ENCODE peak calls at places on chromosomes 4 and X, in four cellular contexts. One of them, this sample, is unnamed.

GRCh38 chr4:150280975-150281374 is 202.7 kb downstream of the DCLK2 start:
- DNase-seq in HCT116: no peak
- DNase-seq in midbrain: no peak
- DNase-seq in substantia nigra: no peak
- DNase-seq in this sample: no peak

GRCh38 chr4:184053476-184053875 is 148.4 kb downstream of the STOX2 start:
- DNase-seq in HCT116: no peak
- DNase-seq in midbrain: no peak
- DNase-seq in substantia nigra: no peak
- DNase-seq in this sample: no peak

GRCh38 chrX:100745205-100745604 is 13.3 kb upstream of the SYTL4 start:
- DNase-seq in HCT116: no peak
- DNase-seq in midbrain: no peak
- DNase-seq in substantia nigra: no peak
- DNase-seq in this sample: no peak

GRCh38 chrX:132184871-132185270 is 34.4 kb downstream of the RAP2C start:
- DNase-seq in HCT116: no peak
- DNase-seq in midbrain: no peak
- DNase-seq in substantia nigra: no peak
- DNase-seq in this sample: no peak

GRCh38 chr4:75251547-75251946 is 262.7 kb downstream of the RCHY1 start:
- DNase-seq in HCT116: no peak
- DNase-seq in midbrain: no peak
- DNase-seq in substantia nigra: no peak
- DNase-seq in this sample: no peak

GRCh38 chrX:46204721-46205422 is 340.3 kb downstream of the ZNF674 start:
- DNase-seq in HCT116: no peak
- DNase-seq in midbrain: no peak
- DNase-seq in substantia nigra: no peak
- DNase-seq in this sample: no peak

GRCh38 chr4:105619193-105619931 is 66.9 kb downstream of the ARHGEF38 start:
- DNase-seq in HCT116: no peak
- DNase-seq in midbrain: peak; percentile 28
- DNase-seq in substantia nigra: peak; percentile 4
- DNase-seq in this sample: peak; percentile 36

GRCh38 chr4:46933686-46934085 is 24.6 kb upstream of the COX7B2 start:
- DNase-seq in HCT116: no peak
- DNase-seq in midbrain: no peak
- DNase-seq in substantia nigra: no peak
- DNase-seq in this sample: no peak

GRCh38 chr4:60805500-60806313 is 394.4 kb upstream of the ADGRL3 start:
- DNase-seq in HCT116: no peak
- DNase-seq in midbrain: peak; percentile 50
- DNase-seq in substantia nigra: no peak
- DNase-seq in this sample: peak; percentile 36

GRCh38 chrX:120357186-120357585 is 4.7 kb upstream of the ATP1B4 start:
- DNase-seq in HCT116: no peak
- DNase-seq in midbrain: no peak
- DNase-seq in substantia nigra: no peak
- DNase-seq in this sample: no peak

GRCh38 chr4:5758741-5759140 is 47.7 kb downstream of the EVC start:
- DNase-seq in HCT116: peak; percentile 77
- DNase-seq in midbrain: no peak
- DNase-seq in substantia nigra: no peak
- DNase-seq in this sample: no peak

GRCh38 chrX:55342533-55343501 is 78.1 kb upstream of the PAGE3 start:
- DNase-seq in HCT116: no peak
- DNase-seq in midbrain: peak; percentile 7
- DNase-seq in substantia nigra: no peak
- DNase-seq in this sample: peak; percentile 21

GRCh38 chr4:72767903-72768817 is 199.1 kb upstream of the ADAMTS3 start:
- DNase-seq in HCT116: no peak
- DNase-seq in midbrain: no peak
- DNase-seq in substantia nigra: no peak
- DNase-seq in this sample: no peak

GRCh38 chr4:145012841-145013240 is 85.2 kb downstream of the ANAPC10 start:
- DNase-seq in HCT116: no peak
- DNase-seq in midbrain: no peak
- DNase-seq in substantia nigra: no peak
- DNase-seq in this sample: no peak

GRCh38 chr4:79404666-79405065 is 3.4 kb downstream of the GK2 start:
- DNase-seq in HCT116: no peak
- DNase-seq in midbrain: no peak
- DNase-seq in substantia nigra: no peak
- DNase-seq in this sample: no peak

GRCh38 chr4:121822796-121823504 is 733 bp downstream of the CCNA2 start:
- DNase-seq in HCT116: no peak
- DNase-seq in midbrain: no peak
- DNase-seq in substantia nigra: no peak
- DNase-seq in this sample: no peak

GRCh38 chr4:14888790-14889189 is 113.5 kb upstream of the CPEB2 start:
- DNase-seq in HCT116: no peak
- DNase-seq in midbrain: no peak
- DNase-seq in substantia nigra: no peak
- DNase-seq in this sample: no peak

GRCh38 chr4:522911-523443 is 24.0 kb downstream of the PIGG start:
- DNase-seq in HCT116: no peak
- DNase-seq in midbrain: no peak
- DNase-seq in substantia nigra: no peak
- DNase-seq in this sample: no peak

GRCh38 chr4:147975325-147975724 is 243.4 kb downstream of the ARHGAP10 start:
- DNase-seq in HCT116: no peak
- DNase-seq in midbrain: no peak
- DNase-seq in substantia nigra: no peak
- DNase-seq in this sample: no peak

GRCh38 chr4:128338634-128339355 is 51.2 kb upstream of the PGRMC2 start:
- DNase-seq in HCT116: no peak
- DNase-seq in midbrain: no peak
- DNase-seq in substantia nigra: no peak
- DNase-seq in this sample: no peak